ENCODE peak calls at places on chromosomes 2 and 18, in six cellular contexts. S is HepG2, C is HL-60, Z is K562, K is HCT116, B is GM23338. G is an unnamed sample.

GRCh38 chr2:207482630-207483029 is 47.1 kb upstream of the CREB1 start:
- DNase-seq in S (no peak), C (no peak), Z (no peak), K (no peak), B (no peak), G (no peak)

GRCh38 chr2:227164745-227165350 is 424 bp downstream of the COL4A3 start:
- DNase-seq in S (no peak), C (no peak), Z (no peak), K (no peak), B (peak), G (no peak)

GRCh38 chr18:55316615-55317184 is 271.3 kb downstream of the TCF4 start:
- DNase-seq in S (no peak), C (no peak), Z (no peak), K (no peak), B (no peak), G (no peak)

GRCh38 chr18:48781041-48781989 is 169.4 kb downstream of the SMAD7 start:
- DNase-seq in S (peak), C (no peak), Z (peak), K (no peak), B (peak), G (no peak)

GRCh38 chr2:109279243-109279860 is 150.3 kb downstream of the SH3RF3 start:
- DNase-seq in S (no peak), C (no peak), Z (no peak), K (no peak), B (peak), G (no peak)

GRCh38 chr18:13892098-13892497 is 23.2 kb downstream of the MC2R start:
- DNase-seq in S (no peak), C (no peak), Z (no peak), K (no peak), B (no peak), G (no peak)

GRCh38 chr2:24409700-24410556 is 49.6 kb upstream of the ITSN2 start:
- DNase-seq in S (peak), C (peak), Z (peak), K (peak), B (peak), G (peak)

GRCh38 chr2:113707106-113707505 is 49.3 kb downstream of the SLC35F5 start:
- DNase-seq in S (peak), C (no peak), Z (no peak), K (no peak), B (no peak), G (no peak)

GRCh38 chr2:135226961-135227360 is 174.9 kb downstream of the RAB3GAP1 start:
- DNase-seq in S (no peak), C (no peak), Z (no peak), K (no peak), B (no peak), G (no peak)

GRCh38 chr2:214542251-214542650 is 131.4 kb downstream of the VWC2L start:
- DNase-seq in S (no peak), C (no peak), Z (no peak), K (no peak), B (no peak), G (no peak)

GRCh38 chr2:222751238-222751637 is 79.8 kb downstream of the MOGAT1 start:
- DNase-seq in S (no peak), C (peak), Z (no peak), K (no peak), B (no peak), G (no peak)

GRCh38 chr18:80033181-80034067 is 810 bp upstream of the RBFA start:
- DNase-seq in S (no peak), C (peak), Z (peak), K (no peak), B (peak), G (no peak)

GRCh38 chr2:201451330-201452057 is at the start of the genes STRADB and TRAK2:
- DNase-seq in S (peak), C (peak), Z (peak), K (peak), B (peak), G (peak)

GRCh38 chr18:21191596-21192307 is 50.3 kb upstream of the GREB1L start:
- DNase-seq in S (peak), C (peak), Z (peak), K (peak), B (peak), G (no peak)

GRCh38 chr18:7878265-7879173 is 311.4 kb downstream of the PTPRM start:
- DNase-seq in S (peak), C (no peak), Z (no peak), K (no peak), B (peak), G (no peak)

GRCh38 chr2:140892911-140893637 is 1237.7 kb downstream of the LRP1B start:
- DNase-seq in S (no peak), C (no peak), Z (no peak), K (no peak), B (peak), G (no peak)

GRCh38 chr2:140892429-140892828 is 1238.4 kb downstream of the LRP1B start:
- DNase-seq in S (no peak), C (no peak), Z (no peak), K (no peak), B (no peak), G (no peak)

GRCh38 chr2:140895378-140895777 is 1235.4 kb downstream of the LRP1B start:
- DNase-seq in S (no peak), C (no peak), Z (no peak), K (no peak), B (peak), G (no peak)

GRCh38 chr2:140891614-140892212 is 1239.1 kb downstream of the LRP1B start:
- DNase-seq in S (no peak), C (no peak), Z (no peak), K (no peak), B (peak), G (no peak)

GRCh38 chr2:140893685-140894084 is 1237.1 kb downstream of the LRP1B start:
- DNase-seq in S (no peak), C (no peak), Z (no peak), K (no peak), B (no peak), G (peak)
- TF ChIP-seq REST in S (no peak), C (no peak), Z (no peak), K (no peak), B (no peak), G (no peak)

GRCh38 chr2:205741256-205741978 is 59.1 kb downstream of the NRP2 start:
- DNase-seq in S (no peak), C (no peak), Z (no peak), K (no peak), B (no peak), G (no peak)

GRCh38 chr2:205738341-205738968 is 56.2 kb downstream of the NRP2 start:
- DNase-seq in S (no peak), C (no peak), Z (no peak), K (no peak), B (no peak), G (no peak)

GRCh38 chr2:205743137-205743536 is 60.8 kb downstream of the NRP2 start:
- DNase-seq in S (no peak), C (no peak), Z (no peak), K (no peak), B (no peak), G (no peak)

GRCh38 chr2:205739618-205740017 is 57.3 kb downstream of the NRP2 start:
- DNase-seq in S (no peak), C (no peak), Z (no peak), K (no peak), B (no peak), G (no peak)

DNA sequence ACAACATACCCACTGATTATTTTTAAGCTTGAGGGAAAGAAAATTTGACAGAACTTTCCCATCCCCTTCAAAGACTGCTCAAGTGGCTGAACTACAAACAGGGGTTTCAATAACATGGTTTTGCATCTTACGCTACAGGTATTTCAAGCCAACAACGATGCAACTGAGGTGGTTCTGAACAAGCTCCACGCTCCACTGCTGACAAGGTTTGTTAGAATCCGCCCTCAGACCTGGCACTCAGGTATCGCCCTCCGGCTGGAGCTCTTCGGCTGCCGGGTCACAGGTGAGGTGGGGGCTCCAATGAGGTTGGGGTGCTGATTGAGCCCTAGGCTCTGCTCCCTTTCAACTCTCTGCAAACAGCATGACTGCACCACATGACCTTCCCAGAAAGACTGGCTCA is 58.1 kb downstream of the NRP2 start:
- DNase-seq in S (no peak), C (no peak), Z (no peak), K (no peak), B (no peak), G (no peak)
- TF ChIP-seq POLR2AphosphoS5 in S (no peak), C (no peak), Z (no peak), K (no peak), B (no peak), G (no peak)

DNA sequence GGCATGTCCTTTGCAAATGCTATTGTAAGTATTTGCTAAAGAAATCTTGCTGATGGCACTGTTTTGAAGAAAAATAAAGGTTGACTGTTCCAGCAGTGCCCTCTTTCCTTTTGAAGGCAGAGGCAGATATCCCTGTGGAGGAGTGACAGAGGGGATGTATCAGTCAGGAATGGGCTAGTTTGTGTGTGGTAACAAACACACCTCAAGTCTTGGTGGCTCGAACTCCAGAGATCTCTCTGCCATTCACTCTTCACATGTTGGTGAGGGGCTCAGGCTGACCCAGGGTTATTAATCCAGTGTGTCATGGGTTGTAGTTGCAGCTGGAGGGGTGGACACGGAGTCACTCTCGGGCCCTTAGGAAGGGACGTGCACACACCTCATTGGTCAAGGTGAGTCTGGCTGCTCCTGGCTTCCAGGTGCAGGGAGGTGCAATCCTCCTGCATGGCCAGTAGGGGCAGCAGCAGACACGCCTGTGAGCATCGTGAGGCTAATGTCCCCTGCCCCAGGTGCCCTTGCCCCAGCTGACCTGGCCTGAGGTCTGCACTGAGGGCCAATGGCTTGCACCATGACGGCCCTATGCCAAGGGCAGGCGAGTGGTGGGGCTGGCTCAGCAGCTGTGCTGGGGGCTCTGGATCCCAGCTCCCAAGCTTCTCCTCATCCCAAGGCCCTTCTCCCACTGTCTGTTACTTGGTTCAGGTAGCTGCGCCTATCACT is 146.5 kb downstream of the ASB1 start:
- DNase-seq in S (peak), C (no peak), Z (peak), K (peak), B (peak), G (peak)
- TF ChIP-seq REST in S (no peak), C (no peak), Z (no peak), K (no peak), B (no peak), G (no peak)

DNA sequence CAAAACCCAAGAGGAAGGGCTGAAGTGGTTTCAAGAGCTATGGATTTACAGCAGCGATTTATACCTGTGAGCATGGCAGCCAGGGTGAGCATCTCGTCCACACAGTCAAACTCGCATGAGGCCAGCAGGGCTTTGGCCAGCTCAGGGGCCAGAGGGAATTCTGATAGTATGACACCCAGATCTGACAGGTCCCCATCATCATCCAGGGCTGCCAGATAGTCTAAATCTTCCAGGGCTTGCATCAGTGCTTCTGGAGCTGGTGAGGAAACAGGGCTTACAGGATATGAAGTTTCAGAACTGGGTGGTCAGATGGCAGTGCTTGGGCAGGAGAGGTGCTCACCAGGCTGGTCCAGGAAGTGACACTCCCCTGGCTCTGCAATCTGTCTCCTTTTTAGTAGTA is 3.5 kb downstream of the DQX1 start:
- DNase-seq in S (no peak), C (no peak), Z (no peak), K (no peak), B (no peak), G (no peak)
- TF ChIP-seq POLR2AphosphoS5 in S (no peak), C (no peak), Z (no peak), K (no peak), B (no peak), G (no peak)

GRCh38 chr2:126717928-126718327 is 62.0 kb downstream of the GYPC start:
- DNase-seq in S (no peak), C (no peak), Z (no peak), K (no peak), B (no peak), G (no peak)

GRCh38 chr2:126720031-126720368 is 64.0 kb downstream of the GYPC start:
- DNase-seq in S (no peak), C (no peak), Z (no peak), K (no peak), B (no peak), G (no peak)

GRCh38 chr2:126722081-126722480 is 66.1 kb downstream of the GYPC start:
- DNase-seq in S (no peak), C (no peak), Z (no peak), K (no peak), B (no peak), G (no peak)

GRCh38 chr2:126720647-126721046 is 64.7 kb downstream of the GYPC start:
- DNase-seq in S (no peak), C (no peak), Z (no peak), K (no peak), B (no peak), G (no peak)

DNA sequence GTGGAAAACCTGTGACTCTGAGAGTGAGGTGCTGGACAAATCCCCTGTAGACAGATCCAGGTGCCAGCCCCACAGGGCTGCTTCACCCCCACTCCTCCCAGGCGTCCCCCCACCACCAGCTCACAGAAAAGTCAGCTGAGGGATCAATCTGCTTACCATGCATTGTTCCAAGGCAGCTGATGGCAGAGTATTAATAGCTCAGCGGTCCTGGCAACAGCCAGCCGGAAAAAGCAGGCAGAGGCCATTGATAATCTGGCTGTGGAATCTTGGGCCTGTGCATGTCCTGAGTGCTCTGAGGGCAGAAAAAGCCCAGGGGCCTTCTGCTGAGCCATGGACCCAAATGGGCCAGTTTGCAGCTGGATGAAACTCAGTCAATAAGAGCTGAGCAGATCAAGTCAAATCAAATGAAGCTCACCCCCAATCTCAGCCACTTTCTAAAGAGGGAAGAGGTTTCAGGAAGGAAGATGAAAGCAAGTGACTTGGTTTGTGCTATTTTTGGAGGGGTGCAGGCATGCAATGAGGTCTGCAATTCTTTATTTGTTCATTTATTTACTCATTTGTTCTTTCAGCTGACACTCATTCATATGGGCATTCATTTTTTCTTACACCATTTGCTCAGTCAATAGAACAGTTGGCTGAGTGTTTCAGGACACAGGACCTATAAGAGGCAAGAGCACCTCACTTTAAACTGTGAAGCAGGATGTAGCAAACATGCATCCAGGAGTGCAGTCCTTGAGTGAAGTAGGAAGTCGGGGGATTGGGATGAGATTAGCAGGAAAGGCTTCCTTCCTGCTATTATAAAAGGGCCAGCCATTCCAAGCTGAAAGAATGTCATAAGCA is 63.5 kb downstream of the GYPC start:
- DNase-seq in S (no peak), C (no peak), Z (no peak), K (no peak), B (no peak), G (no peak)
- TF ChIP-seq REST in S (no peak), C (no peak), Z (no peak), K (no peak), B (no peak), G (no peak)

GRCh38 chr2:64645014-64645418 is 8.7 kb downstream of the SERTAD2 start:
- DNase-seq in S (peak), C (no peak), Z (peak), K (no peak), B (peak), G (no peak)

GRCh38 chr2:64641585-64641984 is 12.1 kb downstream of the SERTAD2 start:
- DNase-seq in S (no peak), C (no peak), Z (no peak), K (no peak), B (no peak), G (no peak)

GRCh38 chr2:64643838-64644219 is 9.9 kb downstream of the SERTAD2 start:
- DNase-seq in S (no peak), C (no peak), Z (no peak), K (no peak), B (no peak), G (no peak)

GRCh38 chr2:64646007-64646880 is 7.5 kb downstream of the SERTAD2 start:
- DNase-seq in S (peak), C (peak), Z (no peak), K (peak), B (peak), G (peak)

DNA sequence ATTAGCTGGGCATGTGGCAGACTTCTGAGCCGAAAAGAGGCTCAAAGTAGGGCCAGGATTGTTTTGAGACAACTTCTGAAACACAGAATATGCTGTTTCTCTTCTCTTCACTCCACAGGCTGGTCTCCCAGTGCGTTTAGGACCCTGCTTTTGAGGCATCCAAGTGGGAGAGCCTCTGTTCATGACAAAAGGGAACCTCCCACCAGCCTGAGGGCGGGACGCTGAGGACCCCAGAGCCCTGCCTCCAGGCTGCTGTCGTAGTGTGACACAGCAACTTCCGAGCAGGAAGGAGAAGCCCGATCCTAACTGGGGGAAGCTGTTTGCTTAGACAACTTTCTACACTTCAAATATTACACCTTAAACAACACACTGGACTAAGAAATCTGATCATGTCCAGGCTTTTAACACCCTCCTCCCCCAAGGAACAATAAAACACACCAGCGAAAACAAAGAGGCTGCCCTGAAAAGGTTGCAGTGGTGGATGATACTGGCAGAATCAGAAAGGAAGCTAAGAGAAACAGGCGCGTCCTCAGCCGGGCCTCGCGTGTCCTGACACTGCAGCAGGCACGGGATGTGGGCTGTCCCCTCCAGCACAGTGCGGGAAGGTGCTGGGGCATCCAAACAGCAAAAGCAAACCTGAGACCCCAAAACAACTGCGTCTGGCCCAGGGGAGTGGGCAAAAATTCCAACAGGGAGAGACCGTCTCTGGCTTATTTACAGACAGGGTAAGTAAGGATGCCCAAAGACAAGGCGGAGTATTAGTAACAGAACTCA is 9.3 kb downstream of the SERTAD2 start:
- DNase-seq in S (peak), C (peak), Z (peak), K (peak), B (peak), G (peak)
- TF ChIP-seq POLR2AphosphoS5 in S (no peak), C (no peak), Z (peak), K (peak), B (peak), G (peak)